ENCODE peak calls at places on chromosome 1, in eight cellular contexts. S, U, O, N, T, F, A and E are unnamed samples.

GRCh38 chr1:184635347-184636155 is 119.1 kb downstream of the EDEM3 start:
- DNase-seq in T (no peak), S (no peak), F (no peak), N (no peak), U (peak), O (no peak), A (no peak), E (no peak)

GRCh38 chr1:30901798-30902652 is 6.5 kb downstream of the SDC3 start:
- DNase-seq in S (no peak), O (no peak), T (no peak), A (no peak), U (peak), N (no peak), F (no peak), E (no peak)

GRCh38 chr1:227058321-227058751 is 118.2 kb downstream of the COQ8A start:
- DNase-seq in T (no peak), O (no peak), U (peak), F (no peak), A (peak), S (no peak), N (no peak), E (no peak)

GRCh38 chr1:204011426-204011825 is 61.5 kb upstream of the SOX13 start:
- DNase-seq in U (no peak), N (no peak), F (no peak), O (no peak), T (no peak), S (no peak), A (no peak), E (no peak)

GRCh38 chr1:226355016-226355415 is 46.1 kb upstream of the LIN9 start:
- DNase-seq in O (no peak), T (no peak), A (no peak), S (no peak), F (no peak), U (no peak), N (no peak), E (no peak)

GRCh38 chr1:110339427-110340206 is 440 bp downstream of the RBM15 start:
- DNase-seq in N (no peak), O (peak), S (peak), T (peak), U (peak), A (peak), F (peak), E (peak)

GRCh38 chr1:204461331-204462228 is 33.0 kb downstream of the PIK3C2B start:
- DNase-seq in A (no peak), F (peak), O (no peak), N (no peak), S (no peak), U (no peak), T (no peak), E (no peak)

GRCh38 chr1:6517435-6517851 is 26.0 kb upstream of the PLEKHG5 start:
- DNase-seq in O (peak), A (no peak), F (no peak), T (no peak), S (no peak), N (no peak), U (peak), E (no peak)

GRCh38 chr1:29122662-29122986 is 1.1 kb downstream of the TMEM200B start:
- DNase-seq in S (no peak), U (peak), F (no peak), T (no peak), A (no peak), N (no peak), O (no peak), E (no peak)

GRCh38 chr1:206978259-206978658 is 8.0 kb upstream of the FCAMR start:
- DNase-seq in N (no peak), F (no peak), O (no peak), S (no peak), A (no peak), U (no peak), T (no peak), E (no peak)